ENCODE peak calls at places on chromosomes 13 and 19, in five cellular contexts. One of them, this sample, is unnamed. For H3K4me1, the result is how much of the 10 kb centered on the place peaks cover.

GRCh38 chr19:50330365-50331078 is 1.3 kb upstream of the KCNC3 start:
- DNase-seq in right cardiac atrium: peak
- DNase-seq in IMR-90: peak
- DNase-seq in mesendoderm: peak
- DNase-seq in neural progenitor cell: peak
- DNase-seq in this sample: peak

GRCh38 chr13:20760872-20761271 is 12.9 kb downstream of the EEF1AKMT1 start:
- DNase-seq in right cardiac atrium: no peak
- DNase-seq in IMR-90: no peak
- DNase-seq in mesendoderm: no peak
- DNase-seq in neural progenitor cell: no peak
- DNase-seq in this sample: no peak

GRCh38 chr19:49423985-49424303 is 703 bp upstream of the PTH2 start:
- DNase-seq in right cardiac atrium: no peak
- DNase-seq in IMR-90: no peak
- DNase-seq in mesendoderm: no peak
- DNase-seq in neural progenitor cell: no peak
- DNase-seq in this sample: no peak

GRCh38 chr13:29707876-29708543 is 112.5 kb upstream of the SLC7A1 start:
- DNase-seq in right cardiac atrium: peak
- DNase-seq in IMR-90: peak
- DNase-seq in mesendoderm: peak
- DNase-seq in neural progenitor cell: peak
- DNase-seq in this sample: no peak

GRCh38 chr13:107713314-107713713 is 502.0 kb downstream of the LIG4 start:
- DNase-seq in right cardiac atrium: no peak
- DNase-seq in IMR-90: no peak
- DNase-seq in mesendoderm: no peak
- DNase-seq in neural progenitor cell: no peak
- DNase-seq in this sample: no peak

GRCh38 chr13:64958106-64958505 is 2272.0 kb downstream of the PCDH9 start:
- DNase-seq in right cardiac atrium: no peak
- DNase-seq in IMR-90: no peak
- DNase-seq in mesendoderm: no peak
- DNase-seq in neural progenitor cell: no peak
- DNase-seq in this sample: no peak

GRCh38 chr19:41001243-41001971 is 10.3 kb downstream of the CYP2B6 start:
- DNase-seq in right cardiac atrium: no peak
- DNase-seq in IMR-90: no peak
- DNase-seq in mesendoderm: peak
- DNase-seq in neural progenitor cell: peak
- DNase-seq in this sample: no peak

GRCh38 chr13:107883561-107884175 is 331.7 kb downstream of the LIG4 start:
- DNase-seq in right cardiac atrium: no peak
- DNase-seq in IMR-90: peak
- DNase-seq in mesendoderm: no peak
- DNase-seq in neural progenitor cell: no peak
- DNase-seq in this sample: peak

DNA sequence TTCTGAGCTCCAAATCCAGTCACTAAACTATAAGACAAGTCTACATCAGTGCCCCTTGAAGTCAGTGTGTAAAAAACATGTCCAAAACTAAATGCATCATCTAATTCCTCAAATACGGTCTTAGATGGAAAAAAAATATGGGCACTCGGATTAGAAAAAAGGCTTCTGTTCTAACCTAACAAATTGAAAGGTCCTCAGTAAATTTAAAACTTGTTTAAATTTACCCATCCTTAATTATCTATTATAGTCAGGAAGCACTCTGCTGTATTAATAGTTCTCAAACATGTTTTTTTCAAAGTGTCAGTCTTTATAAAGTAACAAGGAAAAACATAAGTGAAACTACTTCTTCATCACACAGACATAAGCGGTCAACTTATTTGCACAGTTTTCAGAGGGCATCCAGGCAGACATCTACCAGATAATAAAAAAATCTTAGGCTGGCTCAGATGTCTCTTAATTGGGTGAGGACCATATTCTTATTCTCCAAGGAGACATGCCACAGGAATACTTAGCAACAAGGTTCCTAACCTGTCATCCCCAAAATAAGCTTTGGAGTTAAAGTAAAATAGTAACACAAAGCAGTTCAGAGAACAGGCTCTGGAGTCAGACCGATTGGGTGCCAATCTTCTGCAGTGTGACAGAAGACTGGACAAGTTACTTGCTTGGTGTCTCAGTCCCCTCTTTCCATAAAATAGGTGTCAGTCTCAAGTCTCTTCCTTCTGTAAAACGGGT is 33.4 kb downstream of the ELF1 start:
- DNase-seq in right cardiac atrium: no peak
- DNase-seq in IMR-90: no peak
- DNase-seq in mesendoderm: no peak
- DNase-seq in neural progenitor cell: no peak
- DNase-seq in this sample: no peak
- H3K4me1 ChIP-seq in right cardiac atrium: under half
- H3K4me1 ChIP-seq in IMR-90: under half
- H3K4me1 ChIP-seq in mesendoderm: under half
- H3K4me1 ChIP-seq in neural progenitor cell: under half
- H3K4me1 ChIP-seq in this sample: under half

GRCh38 chr13:50934735-50935419 is 25.3 kb downstream of the RNASEH2B start:
- DNase-seq in right cardiac atrium: no peak
- DNase-seq in IMR-90: no peak
- DNase-seq in mesendoderm: no peak
- DNase-seq in neural progenitor cell: no peak
- DNase-seq in this sample: no peak
- H3K4me1 ChIP-seq in right cardiac atrium: under half
- H3K4me1 ChIP-seq in IMR-90: under half
- H3K4me1 ChIP-seq in mesendoderm: under half
- H3K4me1 ChIP-seq in neural progenitor cell: under half
- H3K4me1 ChIP-seq in this sample: under half

DNA sequence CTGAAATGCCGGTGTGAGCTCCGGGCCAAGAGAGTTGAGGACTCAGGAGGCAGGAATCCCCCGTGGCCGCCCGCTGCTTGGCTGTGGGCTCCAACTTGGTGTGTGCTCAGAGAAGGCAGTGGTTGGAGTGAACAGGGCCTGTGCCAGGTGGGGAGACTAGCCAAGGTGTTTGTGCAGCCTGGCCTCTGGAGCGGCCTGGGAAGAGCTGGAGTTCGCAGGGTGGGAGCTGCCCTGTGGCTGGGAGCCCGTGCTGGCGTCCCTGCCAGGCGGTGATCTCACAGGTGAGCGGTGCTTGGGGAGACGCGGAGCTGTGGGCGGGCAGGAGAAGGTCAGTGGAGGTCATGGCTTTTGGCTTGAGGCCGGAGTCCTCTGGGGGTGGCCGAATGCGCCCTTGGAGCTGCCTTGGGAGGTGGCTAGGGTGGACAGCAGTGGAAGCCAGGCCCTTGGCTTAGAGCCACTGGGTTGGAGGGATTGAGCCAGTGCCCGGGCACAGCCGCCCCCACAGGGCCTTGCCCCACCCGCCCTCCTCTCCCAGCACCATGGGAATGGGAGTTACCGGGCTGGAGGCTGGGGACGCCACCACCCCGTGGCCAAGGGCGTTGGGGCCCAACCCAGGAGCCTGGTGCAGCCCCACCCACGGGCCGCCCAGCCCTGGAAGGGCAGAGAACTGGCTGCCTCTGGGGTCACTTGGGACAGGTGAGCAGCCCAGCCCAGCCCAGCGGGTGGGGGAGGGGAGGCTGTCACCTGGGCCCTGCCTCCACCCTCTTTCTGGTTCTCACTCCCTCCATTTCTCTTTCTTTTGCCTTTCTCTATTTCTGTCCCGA is 7.1 kb upstream of the CIRBP start:
- DNase-seq in right cardiac atrium: peak
- DNase-seq in IMR-90: peak
- DNase-seq in mesendoderm: no peak
- DNase-seq in neural progenitor cell: peak
- DNase-seq in this sample: peak
- H3K4me1 ChIP-seq in right cardiac atrium: under half
- H3K4me1 ChIP-seq in IMR-90: under half
- H3K4me1 ChIP-seq in mesendoderm: under half
- H3K4me1 ChIP-seq in neural progenitor cell: half or more
- H3K4me1 ChIP-seq in this sample: under half

GRCh38 chr13:39149896-39150295 is 111.6 kb downstream of the NHLRC3 start:
- DNase-seq in right cardiac atrium: no peak
- DNase-seq in IMR-90: no peak
- DNase-seq in mesendoderm: no peak
- DNase-seq in neural progenitor cell: no peak
- DNase-seq in this sample: no peak

GRCh38 chr13:39144391-39144790 is 106.1 kb downstream of the NHLRC3 start:
- DNase-seq in right cardiac atrium: no peak
- DNase-seq in IMR-90: no peak
- DNase-seq in mesendoderm: no peak
- DNase-seq in neural progenitor cell: no peak
- DNase-seq in this sample: no peak

GRCh38 chr13:39148513-39148961 is 110.3 kb downstream of the NHLRC3 start:
- DNase-seq in right cardiac atrium: no peak
- DNase-seq in IMR-90: no peak
- DNase-seq in mesendoderm: peak
- DNase-seq in neural progenitor cell: peak
- DNase-seq in this sample: no peak

DNA sequence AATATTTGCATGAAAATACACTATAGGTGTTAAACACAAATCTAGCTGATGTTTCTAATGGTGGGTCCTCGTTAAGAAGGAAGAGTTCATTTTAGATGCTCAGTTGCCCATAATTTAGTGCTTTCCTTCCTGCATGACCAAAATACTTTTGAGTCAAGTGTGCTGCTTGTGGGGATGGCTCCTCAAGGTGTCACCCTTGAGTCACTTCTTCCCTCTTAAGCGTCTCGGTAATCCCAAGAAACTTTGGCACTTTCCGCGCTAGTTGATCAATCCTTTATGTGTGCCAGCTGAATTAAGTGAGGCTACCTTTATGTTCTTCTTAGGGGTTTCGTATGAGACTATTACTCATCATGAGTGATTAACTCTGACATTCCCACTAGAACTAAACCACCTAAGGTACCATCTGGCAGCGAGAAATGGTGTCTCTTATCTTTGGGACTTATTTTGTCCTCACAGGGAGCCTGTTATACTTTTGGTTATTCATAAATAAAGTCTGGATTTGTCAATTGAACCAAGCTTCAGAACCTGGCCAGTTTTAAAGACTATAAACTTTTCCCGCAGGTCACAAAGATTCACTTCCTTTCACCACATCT is 106.8 kb downstream of the NHLRC3 start:
- DNase-seq in right cardiac atrium: peak
- DNase-seq in IMR-90: peak
- DNase-seq in mesendoderm: peak
- DNase-seq in neural progenitor cell: peak
- DNase-seq in this sample: peak
- H3K4me1 ChIP-seq in right cardiac atrium: under half
- H3K4me1 ChIP-seq in IMR-90: under half
- H3K4me1 ChIP-seq in mesendoderm: under half
- H3K4me1 ChIP-seq in neural progenitor cell: under half
- H3K4me1 ChIP-seq in this sample: under half

GRCh38 chr13:112696869-112697465 is 7.1 kb downstream of the ATP11A start:
- DNase-seq in right cardiac atrium: no peak
- DNase-seq in IMR-90: no peak
- DNase-seq in mesendoderm: no peak
- DNase-seq in neural progenitor cell: no peak
- DNase-seq in this sample: peak
- H3K4me1 ChIP-seq in right cardiac atrium: under half
- H3K4me1 ChIP-seq in IMR-90: under half
- H3K4me1 ChIP-seq in mesendoderm: under half
- H3K4me1 ChIP-seq in neural progenitor cell: under half
- H3K4me1 ChIP-seq in this sample: under half

GRCh38 chr19:39077323-39077722 is 6.8 kb upstream of the ACP7 start:
- DNase-seq in right cardiac atrium: no peak
- DNase-seq in IMR-90: no peak
- DNase-seq in mesendoderm: no peak
- DNase-seq in neural progenitor cell: no peak
- DNase-seq in this sample: no peak
- H3K4me1 ChIP-seq in right cardiac atrium: under half
- H3K4me1 ChIP-seq in IMR-90: under half
- H3K4me1 ChIP-seq in mesendoderm: under half
- H3K4me1 ChIP-seq in neural progenitor cell: under half
- H3K4me1 ChIP-seq in this sample: under half

DNA sequence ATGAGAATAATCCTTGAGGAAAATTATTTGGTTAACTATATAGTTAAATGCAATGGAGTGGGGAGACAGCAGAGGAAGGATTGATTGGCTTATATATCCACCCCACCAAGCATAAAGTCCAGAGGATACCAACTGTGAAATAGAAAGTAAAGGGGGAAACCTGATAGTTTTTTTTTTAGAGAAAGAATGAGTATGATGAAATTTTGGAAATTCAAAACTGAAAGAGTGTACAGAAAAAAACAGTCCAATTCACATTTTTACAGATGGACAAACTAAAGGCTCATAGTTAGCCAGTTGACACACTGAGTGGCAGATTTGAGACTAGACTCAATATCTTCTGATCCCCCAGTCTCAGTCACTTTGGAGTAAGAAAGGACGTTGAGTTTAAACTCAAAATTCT is 51.1 kb downstream of the FNDC3A start:
- DNase-seq in right cardiac atrium: no peak
- DNase-seq in IMR-90: peak
- DNase-seq in mesendoderm: no peak
- DNase-seq in neural progenitor cell: no peak
- DNase-seq in this sample: no peak
- H3K4me1 ChIP-seq in right cardiac atrium: under half
- H3K4me1 ChIP-seq in IMR-90: under half
- H3K4me1 ChIP-seq in mesendoderm: under half
- H3K4me1 ChIP-seq in neural progenitor cell: under half
- H3K4me1 ChIP-seq in this sample: under half

This sample was measured in osteoblast.